ENCODE peak calls at places on chromosomes 12 and 14, in six cellular contexts. P is GM23338, J is fibroblast of the aortic adventitia, B is endothelial cell, N is fibroblast of pulmonary artery, E is H9. W is an unnamed sample.

GRCh38 chr12:71333418-71333817 is 106.2 kb upstream of the LGR5 start:
- DNase-seq in N (no peak), B (no peak), J (no peak), E (no peak), P (no peak), W (no peak)

GRCh38 chr12:112011685-112012084 is 1.3 kb downstream of the TMEM116 start:
- DNase-seq in P (no peak), J (no peak), B (no peak), E (no peak), N (no peak), W (no peak)

GRCh38 chr12:12661086-12661485 is 34.9 kb downstream of the GPR19 start:
- DNase-seq in B (no peak), E (no peak), P (no peak), N (peak), J (peak), W (peak)

GRCh38 chr12:52774629-52775250 is 2.4 kb downstream of the KRT76 start:
- DNase-seq in B (no peak), J (no peak), N (no peak), E (no peak), P (no peak), W (no peak)

GRCh38 chr14:96876747-96877146 is 79.6 kb downstream of the VRK1 start:
- DNase-seq in B (no peak), P (no peak), J (no peak), E (no peak), N (no peak), W (no peak)

GRCh38 chr12:53726342-53726741 is 910 bp downstream of the CALCOCO1 start:
- DNase-seq in P (no peak), B (no peak), J (no peak), N (no peak), E (no peak), W (no peak)

GRCh38 chr12:88590851-88591250 is 10.6 kb upstream of the KITLG start:
- DNase-seq in N (no peak), B (no peak), P (no peak), E (no peak), J (no peak), W (no peak)

GRCh38 chr12:6161124-6161882 is 36.8 kb upstream of the VWF start:
- DNase-seq in N (peak), E (peak), B (no peak), J (peak), P (no peak), W (no peak)

GRCh38 chr12:33115716-33116115 is 219.1 kb upstream of the PKP2 start:
- DNase-seq in E (no peak), N (no peak), B (no peak), J (no peak), P (peak), W (no peak)

GRCh38 chr14:105495101-105495989 is 4.3 kb downstream of the TEDC1 start:
- DNase-seq in B (no peak), J (no peak), E (peak), P (no peak), N (no peak), W (no peak)

GRCh38 chr12:23169012-23170003 is 544.3 kb downstream of the ETNK1 start:
- DNase-seq in B (no peak), J (no peak), E (no peak), P (no peak), N (no peak), W (no peak)

GRCh38 chr12:7498832-7499231 is 4.7 kb downstream of the CD163 start:
- DNase-seq in N (peak), P (no peak), E (no peak), B (no peak), J (peak), W (peak)

GRCh38 chr12:54544743-54545142 is 4.7 kb upstream of the PDE1B start:
- DNase-seq in J (no peak), E (no peak), P (no peak), N (no peak), B (no peak), W (no peak)

GRCh38 chr14:93954516-93954830 is 21.9 kb downstream of the ASB2 start:
- DNase-seq in J (no peak), P (no peak), E (no peak), B (no peak), N (no peak), W (no peak)

GRCh38 chr14:38961136-38961535 is 141.9 kb downstream of the SEC23A start:
- DNase-seq in J (no peak), E (no peak), P (no peak), B (no peak), N (no peak), W (no peak)

GRCh38 chr14:61322011-61322798 is 826 bp downstream of the PRKCH start:
- DNase-seq in E (peak), B (no peak), N (no peak), P (peak), J (no peak), W (peak)

GRCh38 chr12:56040963-56041578 is 647 bp upstream of the RPS26 start:
- DNase-seq in N (no peak), E (peak), J (no peak), P (peak), B (no peak), W (no peak)

GRCh38 chr12:13268606-13269005 is 72.1 kb downstream of the EMP1 start:
- DNase-seq in J (no peak), E (no peak), P (no peak), N (no peak), B (no peak), W (no peak)

GRCh38 chr12:113407931-113408585 is 4.4 kb upstream of the SDS start:
- DNase-seq in E (no peak), B (no peak), N (peak), P (no peak), J (peak), W (peak)

GRCh38 chr12:120842595-120842994 is 61.6 kb downstream of the SPPL3 start:
- DNase-seq in E (no peak), B (no peak), N (no peak), J (no peak), P (no peak), W (no peak)

GRCh38 chr12:100643246-100643645 is 69.8 kb downstream of the GAS2L3 start:
- DNase-seq in P (no peak), J (no peak), N (no peak), E (no peak), B (no peak), W (no peak)

GRCh38 chr14:100121643-100122480 is 37.6 kb downstream of the DEGS2 start:
- DNase-seq in E (no peak), N (no peak), J (no peak), P (no peak), B (no peak), W (no peak)

GRCh38 chr14:78519863-78520262 is 349.7 kb downstream of the NRXN3 start:
- DNase-seq in J (peak), P (peak), N (peak), E (peak), B (peak), W (peak)

GRCh38 chr14:73714656-73715081 is 485 bp upstream of the PNMA1 start:
- DNase-seq in E (no peak), N (no peak), P (no peak), B (no peak), J (peak), W (no peak)

GRCh38 chr14:39268393-39268792 is 34.7 kb downstream of the MIA2 start:
- DNase-seq in E (no peak), B (no peak), J (peak), N (peak), P (no peak), W (peak)

GRCh38 chr12:124273630-124274029 is 21.3 kb upstream of the RFLNA start:
- DNase-seq in J (peak), N (peak), P (peak), B (peak), E (peak), W (peak)

GRCh38 chr12:122992386-122992785 is 11.9 kb downstream of the ARL6IP4 start:
- DNase-seq in P (no peak), J (no peak), N (no peak), B (no peak), E (no peak), W (no peak)

GRCh38 chr12:25328082-25328712 is 77.5 kb upstream of the KRAS start:
- DNase-seq in N (peak), P (no peak), J (peak), B (no peak), E (no peak), W (peak)

GRCh38 chr12:4143909-4144308 is 129.7 kb upstream of the CCND2 start:
- DNase-seq in N (no peak), P (peak), E (no peak), J (no peak), B (no peak), W (no peak)

GRCh38 chr12:96015672-96016071 is 19.5 kb upstream of the HAL start:
- DNase-seq in N (peak), B (peak), E (peak), J (peak), P (peak), W (peak)

GRCh38 chr14:23396781-23397407 is 11.2 kb downstream of the MYH6 start:
- DNase-seq in J (no peak), E (no peak), P (no peak), N (no peak), B (no peak), W (no peak)

GRCh38 chr12:82326905-82327503 is 31.2 kb downstream of the CCDC59 start:
- DNase-seq in B (no peak), P (peak), E (no peak), N (peak), J (peak), W (peak)

GRCh38 chr12:116614194-116614885 is 55.2 kb downstream of the MAP1LC3B2 start:
- DNase-seq in J (no peak), B (no peak), E (no peak), P (no peak), N (no peak), W (no peak)

GRCh38 chr12:63353559-63353958 is 202.6 kb upstream of the AVPR1A start:
- DNase-seq in E (no peak), P (no peak), N (peak), B (no peak), J (no peak), W (peak)
- TF ChIP-seq CTCF in E (peak), P (peak), N (peak), B (peak), J (no peak), W (no peak)

DNA sequence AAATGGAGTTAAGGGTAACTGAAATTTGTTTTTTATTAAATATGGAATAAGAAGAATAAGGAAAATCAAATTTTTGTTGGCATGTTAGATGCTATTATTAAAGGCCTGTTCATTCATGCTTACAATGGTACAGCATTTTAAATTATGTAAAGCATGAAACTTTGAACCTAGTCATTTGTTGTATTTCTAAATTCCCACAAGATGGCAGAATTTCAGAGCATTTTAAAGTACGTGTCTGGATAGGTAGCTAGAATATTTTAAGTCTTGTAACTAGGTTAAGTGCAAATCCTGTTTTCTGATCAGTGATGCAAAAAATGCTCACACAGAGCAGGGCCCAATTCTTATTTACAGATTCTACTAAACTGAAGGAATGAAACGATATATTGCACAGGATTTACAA is 585.6 kb upstream of the MIS18BP1 start:
- DNase-seq in B (no peak), P (peak), J (no peak), E (no peak), N (no peak), W (peak)
- TF ChIP-seq CTCF in B (no peak), P (peak), J (no peak), E (peak), N (no peak), W (no peak)

DNA sequence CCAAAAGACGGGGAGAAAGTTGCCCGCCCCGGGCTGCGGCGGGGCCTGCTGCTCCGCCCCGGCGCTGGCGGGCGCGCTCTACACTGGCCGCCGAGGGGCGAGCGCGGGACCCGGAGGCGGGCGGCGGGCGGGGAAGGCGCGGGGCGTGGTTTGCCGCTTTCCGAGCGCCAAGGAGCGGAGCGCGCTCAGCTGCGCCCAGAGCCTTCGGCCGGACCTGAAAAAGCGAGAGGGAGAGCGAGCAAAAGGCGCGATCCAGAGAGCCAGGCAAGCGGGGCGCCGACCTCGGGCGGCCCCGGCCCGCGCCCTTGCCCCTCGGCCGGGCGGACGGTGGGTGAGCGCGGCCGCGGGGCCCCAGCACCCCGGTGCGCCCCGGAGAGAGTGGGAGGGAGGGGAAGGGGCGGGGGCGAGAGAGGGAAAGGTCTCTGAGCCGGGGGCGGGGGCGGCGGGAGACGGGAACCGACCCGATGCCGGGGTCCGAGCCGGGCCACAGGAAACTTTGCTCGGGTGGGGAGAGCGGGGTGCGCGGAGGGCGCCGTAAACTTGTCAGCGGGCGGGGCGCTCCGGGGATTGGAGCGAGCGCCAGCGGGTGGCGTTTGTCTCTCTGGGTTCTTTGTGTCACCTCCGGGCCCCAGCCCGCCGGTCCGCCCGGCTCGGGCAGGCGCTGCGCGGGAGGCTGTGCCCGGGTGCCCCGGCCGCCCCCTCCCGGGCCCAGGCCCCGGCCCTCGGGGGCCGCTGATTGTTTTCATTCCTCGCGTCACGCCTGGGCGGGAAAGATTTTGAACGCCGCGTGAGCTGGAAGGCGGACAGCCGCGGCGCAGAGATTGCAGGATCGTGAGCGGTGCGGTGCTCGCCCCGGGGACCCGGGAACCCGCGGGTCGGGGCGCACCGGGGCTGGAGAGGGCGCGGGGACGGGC is at the start of gene SYNE2:
- DNase-seq in N (peak), E (peak), B (peak), P (peak), J (peak), W (peak)
- TF ChIP-seq CTCF in N (no peak), E (peak), B (no peak), P (peak), J (peak), W (no peak)

GRCh38 chr12:17489452-17489851 is 600.5 kb downstream of the RERGL start:
- DNase-seq in E (peak), N (no peak), P (peak), B (no peak), J (no peak), W (no peak)
- TF ChIP-seq CTCF in E (peak), N (no peak), P (peak), B (peak), J (no peak), W (no peak)

GRCh38 chr12:65673732-65674131 is 150.6 kb upstream of the HMGA2 start:
- DNase-seq in E (no peak), J (peak), B (no peak), N (peak), P (no peak), W (peak)
- TF ChIP-seq CTCF in E (no peak), J (peak), B (no peak), N (peak), P (no peak), W (peak)

GRCh38 chr12:105321125-105321524 is 9.4 kb upstream of the C12orf75 start:
- DNase-seq in E (no peak), P (no peak), N (no peak), B (no peak), J (no peak), W (no peak)
- TF ChIP-seq CTCF in E (no peak), P (no peak), N (no peak), B (no peak), J (no peak), W (no peak)

GRCh38 chr14:74952697-74953484 is 2.5 kb downstream of the PGF start:
- DNase-seq in E (no peak), J (no peak), P (no peak), N (no peak), B (no peak), W (no peak)
- TF ChIP-seq CTCF in E (no peak), J (no peak), P (no peak), N (no peak), B (no peak), W (no peak)

GRCh38 chr12:40793471-40793870 is 101.2 kb downstream of the CNTN1 start:
- DNase-seq in P (no peak), J (no peak), B (no peak), E (no peak), N (no peak), W (no peak)
- TF ChIP-seq CTCF in P (no peak), J (no peak), B (no peak), E (no peak), N (no peak), W (no peak)

GRCh38 chr14:74912801-74913200 is 10.3 kb downstream of the RPS6KL1 start:
- DNase-seq in J (no peak), P (no peak), E (no peak), B (no peak), N (no peak), W (no peak)

GRCh38 chr14:74915426-74915825 is 7.6 kb downstream of the RPS6KL1 start:
- DNase-seq in B (no peak), E (no peak), J (no peak), N (no peak), P (no peak), W (no peak)

GRCh38 chr14:74915826-74916225 is 7.2 kb downstream of the RPS6KL1 start:
- DNase-seq in P (no peak), E (no peak), B (no peak), J (no peak), N (no peak), W (no peak)

GRCh38 chr14:74913393-74913792 is 9.7 kb downstream of the RPS6KL1 start:
- DNase-seq in P (no peak), E (no peak), N (no peak), B (no peak), J (no peak), W (no peak)

DNA sequence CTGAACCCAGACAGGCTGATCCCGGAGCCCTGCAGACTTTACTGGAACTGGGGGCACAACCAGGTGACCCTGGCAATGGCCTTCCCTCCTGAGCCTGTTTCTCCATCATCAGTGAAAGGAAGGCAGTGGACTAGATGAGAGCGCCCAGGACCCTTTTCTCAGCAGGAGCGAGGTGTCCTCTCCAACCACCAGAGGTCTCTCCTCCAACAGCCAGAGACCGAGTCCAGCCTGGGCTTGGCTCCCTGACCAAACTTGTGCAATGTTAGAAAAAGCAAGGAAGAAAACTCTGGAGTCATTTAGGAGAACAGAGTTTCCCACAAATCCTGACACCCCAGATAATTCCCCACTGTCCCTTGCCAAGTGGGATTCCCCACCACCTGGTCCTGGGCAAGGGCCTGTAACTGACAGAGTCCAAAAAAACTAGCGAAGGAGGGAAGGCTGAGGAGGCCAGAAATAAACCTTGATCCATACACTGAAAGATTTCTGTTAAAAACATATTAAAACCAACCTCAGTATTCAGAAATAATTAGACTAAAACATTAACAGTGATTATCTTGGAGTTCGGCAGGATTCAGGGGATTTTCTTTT is 9.0 kb downstream of the RPS6KL1 start:
- DNase-seq in N (peak), B (peak), P (peak), J (peak), E (peak), W (peak)
- TF ChIP-seq CTCF in N (peak), B (peak), P (peak), J (peak), E (peak), W (peak)

DNA sequence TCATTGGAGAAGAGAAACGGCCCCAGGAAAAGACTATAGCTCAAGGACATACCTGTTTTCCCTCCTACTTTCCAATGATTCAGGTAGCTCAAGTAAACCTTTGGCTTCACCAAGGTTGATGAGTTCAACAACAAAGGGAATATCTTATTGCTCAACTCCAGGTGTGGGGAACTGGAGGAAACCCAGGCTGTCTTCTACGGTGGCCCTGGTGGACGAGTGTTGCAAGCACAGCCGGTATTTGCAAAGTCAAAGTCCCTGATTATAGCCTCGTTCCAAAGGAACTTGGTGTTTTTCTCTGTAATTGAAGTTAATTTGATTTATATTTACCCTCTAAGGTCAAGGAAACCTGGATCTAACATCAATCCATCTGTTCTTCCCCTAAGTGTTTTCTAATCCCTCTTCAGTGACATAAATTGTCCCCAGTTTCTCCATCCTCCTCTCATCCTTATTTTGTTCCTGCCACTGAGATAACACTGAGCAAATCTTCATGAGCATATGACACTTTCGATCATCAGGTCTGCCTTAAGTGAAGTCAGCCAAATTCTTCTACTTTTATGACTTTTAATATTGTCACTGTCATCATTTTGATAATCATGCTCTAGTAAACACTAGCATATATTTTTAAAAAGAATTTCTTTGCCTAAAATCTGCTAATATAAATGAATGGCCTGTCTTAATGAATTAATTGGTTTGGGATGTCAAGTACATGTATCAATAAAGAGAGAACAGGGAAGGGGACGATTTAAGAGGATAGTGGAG is 174.6 kb upstream of the TBX3 start:
- DNase-seq in E (peak), B (no peak), J (no peak), N (no peak), P (peak), W (peak)
- TF ChIP-seq CTCF in E (peak), B (peak), J (peak), N (peak), P (peak), W (no peak)